ENCODE peak calls at places on chromosomes 12 and 14, in seven cellular contexts. S is GM23248, R is HepG2, Y is neural progenitor cell, V is HCT116, E is fibroblast of lung, J is A549. D is an unnamed sample.

GRCh38 chr12:7915911-7916403 is 20.0 kb downstream of the SLC2A3 start:
- DNase-seq in R (no peak), J (no peak), V (no peak), S (no peak), E (no peak), Y (no peak), D (no peak)

GRCh38 chr14:35385042-35385839 is 19.3 kb downstream of the NFKBIA start:
- DNase-seq in R (peak), J (peak), S (peak), V (no peak), Y (peak), E (peak), D (no peak)

GRCh38 chr12:84814664-84815245 is 97.8 kb downstream of the SLC6A15 start:
- DNase-seq in E (peak), J (no peak), V (no peak), Y (no peak), S (peak), R (no peak), D (no peak)

GRCh38 chr12:108468149-108468968 is 46.7 kb upstream of the FICD start:
- DNase-seq in R (peak), Y (peak), J (no peak), E (peak), V (no peak), S (peak), D (no peak)

GRCh38 chr12:109580684-109581333 is 7.2 kb downstream of the MVK start:
- DNase-seq in J (no peak), E (no peak), R (no peak), S (no peak), V (no peak), Y (no peak), D (no peak)

GRCh38 chr12:121190523-121191031 is 19.4 kb upstream of the P2RX4 start:
- DNase-seq in S (peak), Y (no peak), J (no peak), E (peak), V (no peak), R (no peak), D (peak)

GRCh38 chr14:35213869-35214387 is 78.3 kb upstream of the PSMA6 start:
- DNase-seq in J (peak), E (peak), R (peak), Y (no peak), S (peak), V (no peak), D (peak)

GRCh38 chr12:122081697-122082221 is 3.2 kb downstream of the MLXIP start:
- DNase-seq in R (no peak), Y (no peak), J (no peak), E (peak), V (no peak), S (peak), D (no peak)

GRCh38 chr12:58931518-58931917 is 11.2 kb upstream of the LRIG3 start:
- DNase-seq in Y (no peak), S (no peak), V (no peak), R (no peak), J (peak), E (no peak), D (no peak)

GRCh38 chr12:29039013-29039412 is 110.1 kb upstream of the FAR2 start:
- DNase-seq in R (no peak), S (peak), J (no peak), V (no peak), E (peak), Y (no peak), D (no peak)

GRCh38 chr14:70188608-70189540 is at the start of gene SLC8A3:
- DNase-seq in E (peak), J (peak), Y (peak), V (no peak), S (peak), R (no peak), D (no peak)

GRCh38 chr12:130958557-130959140 is 4.9 kb downstream of the ADGRD1 start:
- DNase-seq in V (no peak), S (no peak), E (no peak), J (no peak), Y (peak), R (no peak), D (no peak)

GRCh38 chr12:52649066-52649465 is 2.9 kb downstream of the KRT2 start:
- DNase-seq in V (no peak), Y (no peak), R (no peak), S (no peak), J (no peak), E (no peak), D (no peak)

GRCh38 chr12:113152835-113153814 is 3.6 kb downstream of the CFAP73 start:
- DNase-seq in V (peak), E (peak), Y (peak), R (peak), J (peak), S (peak), D (no peak)

GRCh38 chr12:3491938-3492867 is 1.2 kb downstream of the PRMT8 start:
- DNase-seq in E (peak), J (peak), R (peak), V (no peak), S (peak), Y (peak), D (peak)

GRCh38 chr14:104604461-104605449 is at the start of gene TMEM179:
- DNase-seq in V (no peak), E (no peak), R (peak), S (peak), Y (peak), J (no peak), D (no peak)

GRCh38 chr12:41277019-41277770 is 89.1 kb downstream of the PDZRN4 start:
- DNase-seq in R (peak), V (peak), S (peak), J (peak), Y (peak), E (peak), D (no peak)

GRCh38 chr14:94056579-94057308 is 24.3 kb downstream of the DDX24 start:
- DNase-seq in Y (no peak), E (no peak), J (no peak), R (no peak), V (no peak), S (peak), D (no peak)

GRCh38 chr12:70070494-70071007 is 172.7 kb upstream of the CNOT2 start:
- DNase-seq in J (no peak), S (peak), E (no peak), Y (no peak), V (no peak), R (no peak), D (no peak)

GRCh38 chr14:101399737-101400517 is 161.4 kb upstream of the DIO3 start:
- DNase-seq in Y (no peak), E (no peak), S (no peak), R (no peak), V (no peak), J (no peak), D (no peak)

GRCh38 chr14:91649930-91650329 is 82.0 kb downstream of the CATSPERB start:
- DNase-seq in S (peak), V (peak), R (peak), J (peak), E (peak), Y (peak), D (no peak)

GRCh38 chr14:29817767-29818166 is 109.9 kb downstream of the PRKD1 start:
- DNase-seq in V (no peak), Y (no peak), J (no peak), E (no peak), S (no peak), R (no peak), D (no peak)

GRCh38 chr14:89621791-89622638 is 205.0 kb upstream of the FOXN3 start:
- DNase-seq in S (no peak), E (no peak), R (peak), Y (no peak), V (no peak), J (no peak), D (no peak)

GRCh38 chr12:14410841-14411569 is 45.5 kb downstream of the ATF7IP start:
- DNase-seq in Y (no peak), S (peak), R (no peak), J (no peak), E (no peak), V (no peak), D (no peak)

GRCh38 chr12:25829192-25829591 is 129.3 kb upstream of the RASSF8 start:
- DNase-seq in S (peak), E (peak), Y (no peak), V (no peak), R (no peak), J (peak), D (no peak)

GRCh38 chr12:109542014-109542413 is 31.3 kb downstream of the MMAB start:
- DNase-seq in R (no peak), J (peak), S (peak), Y (no peak), E (peak), V (peak), D (no peak)

GRCh38 chr14:68548194-68549056 is 244.4 kb downstream of the ZFP36L1 start:
- DNase-seq in E (peak), S (peak), R (no peak), J (peak), V (peak), Y (peak), D (peak)

GRCh38 chr14:83816755-83817154 is 1713.2 kb upstream of the FLRT2 start:
- DNase-seq in Y (no peak), V (no peak), J (no peak), S (no peak), E (peak), R (no peak), D (no peak)

GRCh38 chr14:38941485-38941884 is 161.6 kb downstream of the SEC23A start:
- DNase-seq in R (peak), E (no peak), V (no peak), S (no peak), Y (no peak), J (peak), D (no peak)

GRCh38 chr12:51519755-51520154 is 71.3 kb upstream of the SCN8A start:
- DNase-seq in R (no peak), Y (no peak), V (no peak), E (no peak), J (no peak), S (no peak), D (no peak)

GRCh38 chr14:96126339-96126770 is 78.3 kb upstream of the BDKRB2 start:
- DNase-seq in J (no peak), V (no peak), S (no peak), Y (no peak), E (no peak), R (no peak), D (no peak)

GRCh38 chr14:31253746-31254471 is 46.3 kb upstream of the HECTD1 start:
- DNase-seq in V (no peak), R (no peak), S (no peak), E (no peak), Y (no peak), J (no peak), D (no peak)

GRCh38 chr14:98171654-98172053 is 1100.3 kb downstream of the BCL11B start:
- DNase-seq in V (no peak), R (no peak), S (no peak), E (no peak), J (no peak), Y (no peak), D (no peak)

GRCh38 chr14:76784881-76785280 is 23.6 kb downstream of the VASH1 start:
- DNase-seq in J (peak), Y (peak), E (peak), R (peak), V (peak), S (peak), D (no peak)

GRCh38 chr12:121110211-121110940 is 22.3 kb upstream of the P2RX7 start:
- DNase-seq in J (peak), E (peak), V (peak), R (peak), S (peak), Y (peak), D (no peak)

GRCh38 chr14:92105073-92105844 is 1.1 kb downstream of the ATXN3 start:
- DNase-seq in R (no peak), J (no peak), E (peak), Y (no peak), V (no peak), S (no peak), D (no peak)

GRCh38 chr12:15599266-15600037 is 189.7 kb downstream of the EPS8 start:
- DNase-seq in R (no peak), E (peak), S (peak), V (no peak), J (peak), Y (no peak), D (no peak)

GRCh38 chr14:77018785-77019184 is 9.7 kb downstream of the IRF2BPL start:
- DNase-seq in R (no peak), Y (no peak), V (no peak), E (no peak), J (no peak), S (peak), D (no peak)

GRCh38 chr12:119691202-119691846 is 23.4 kb downstream of the PRKAB1 start:
- DNase-seq in R (peak), V (no peak), J (no peak), E (no peak), S (no peak), Y (no peak), D (no peak)

GRCh38 chr12:119693511-119693910 is 25.6 kb downstream of the PRKAB1 start:
- DNase-seq in V (no peak), R (no peak), J (no peak), S (no peak), E (no peak), Y (no peak), D (no peak)

GRCh38 chr12:119692410-119692809 is 24.5 kb downstream of the PRKAB1 start:
- DNase-seq in V (no peak), E (peak), R (no peak), Y (no peak), J (no peak), S (no peak), D (no peak)

GRCh38 chr12:119694111-119694510 is 26.2 kb downstream of the PRKAB1 start:
- DNase-seq in V (no peak), Y (no peak), J (no peak), R (no peak), E (no peak), S (no peak), D (no peak)

DNA sequence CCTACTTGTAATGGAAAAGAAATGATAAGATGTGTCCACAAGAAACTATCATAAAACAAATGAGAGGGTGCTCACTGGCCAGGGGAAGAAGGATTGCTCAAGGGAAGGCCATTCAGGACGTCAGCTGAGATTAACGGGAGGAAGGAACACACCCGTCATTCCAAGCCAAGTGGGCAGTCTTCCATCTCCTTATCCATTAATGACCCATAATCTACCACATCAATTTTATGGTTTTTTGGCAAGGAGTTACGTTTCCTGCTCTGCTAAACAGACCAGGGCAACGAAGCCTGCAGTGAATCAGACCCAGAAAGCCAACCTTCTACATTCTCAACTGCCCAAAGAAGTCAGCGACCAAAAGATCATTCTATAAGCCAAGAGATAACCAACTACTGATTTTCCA is 25.1 kb downstream of the PRKAB1 start:
- DNase-seq in E (peak), R (no peak), Y (no peak), J (no peak), V (no peak), S (peak), D (no peak)
- H3K4me2 ChIP-seq in E (peak), R (no peak), Y (no peak), J (no peak), V (no peak), S (peak), D (no peak)

GRCh38 chr14:57392830-57393229 is 2.4 kb downstream of the NAA30 start:
- DNase-seq in V (no peak), R (no peak), E (no peak), Y (no peak), J (no peak), S (no peak), D (no peak)
- H3K4me2 ChIP-seq in V (no peak), R (peak), E (peak), Y (peak), J (peak), S (peak), D (peak)

GRCh38 chr12:132435486-132436187 is 54.3 kb upstream of the FBRSL1 start:
- DNase-seq in Y (no peak), V (no peak), S (no peak), J (no peak), R (no peak), E (no peak), D (no peak)
- H3K4me2 ChIP-seq in Y (no peak), V (no peak), S (no peak), J (no peak), R (peak), E (no peak), D (no peak)

GRCh38 chr12:100753837-100754236 is 40.7 kb upstream of the ANO4 start:
- DNase-seq in Y (no peak), E (no peak), R (no peak), V (no peak), J (no peak), S (peak), D (peak)
- H3K4me2 ChIP-seq in Y (no peak), E (no peak), R (no peak), V (no peak), J (no peak), S (no peak), D (peak)

GRCh38 chr12:32049956-32050355 is 56.7 kb upstream of the BICD1 start:
- DNase-seq in Y (no peak), R (no peak), S (no peak), E (peak), J (peak), V (no peak), D (no peak)

GRCh38 chr12:32052300-32052691 is 54.4 kb upstream of the BICD1 start:
- DNase-seq in J (no peak), S (no peak), V (no peak), R (no peak), Y (no peak), E (no peak), D (no peak)

GRCh38 chr12:32048791-32049190 is 57.9 kb upstream of the BICD1 start:
- DNase-seq in S (no peak), E (no peak), Y (no peak), J (no peak), R (no peak), V (no peak), D (no peak)

GRCh38 chr12:32051511-32052299 is 54.9 kb upstream of the BICD1 start:
- DNase-seq in V (peak), Y (no peak), E (peak), J (peak), R (no peak), S (peak), D (peak)

GRCh38 chr12:32053881-32054624 is 52.6 kb upstream of the BICD1 start:
- DNase-seq in S (peak), R (peak), V (no peak), Y (no peak), J (peak), E (no peak), D (peak)
- H3K4me2 ChIP-seq in S (no peak), R (peak), V (no peak), Y (no peak), J (peak), E (no peak), D (no peak)

GRCh38 chr12:68815928-68816800 is 8.2 kb downstream of the MDM2 start:
- DNase-seq in S (no peak), E (no peak), J (no peak), V (no peak), Y (no peak), R (no peak), D (no peak)

GRCh38 chr12:68813242-68813593 is 5.2 kb downstream of the MDM2 start:
- DNase-seq in S (no peak), Y (no peak), R (no peak), V (no peak), J (no peak), E (no peak), D (no peak)

GRCh38 chr12:68812553-68813241 is 4.7 kb downstream of the MDM2 start:
- DNase-seq in S (no peak), J (no peak), E (no peak), R (no peak), Y (no peak), V (no peak), D (no peak)

GRCh38 chr12:68815232-68815927 is 7.4 kb downstream of the MDM2 start:
- DNase-seq in V (no peak), S (no peak), E (no peak), J (no peak), R (no peak), Y (no peak), D (no peak)

DNA sequence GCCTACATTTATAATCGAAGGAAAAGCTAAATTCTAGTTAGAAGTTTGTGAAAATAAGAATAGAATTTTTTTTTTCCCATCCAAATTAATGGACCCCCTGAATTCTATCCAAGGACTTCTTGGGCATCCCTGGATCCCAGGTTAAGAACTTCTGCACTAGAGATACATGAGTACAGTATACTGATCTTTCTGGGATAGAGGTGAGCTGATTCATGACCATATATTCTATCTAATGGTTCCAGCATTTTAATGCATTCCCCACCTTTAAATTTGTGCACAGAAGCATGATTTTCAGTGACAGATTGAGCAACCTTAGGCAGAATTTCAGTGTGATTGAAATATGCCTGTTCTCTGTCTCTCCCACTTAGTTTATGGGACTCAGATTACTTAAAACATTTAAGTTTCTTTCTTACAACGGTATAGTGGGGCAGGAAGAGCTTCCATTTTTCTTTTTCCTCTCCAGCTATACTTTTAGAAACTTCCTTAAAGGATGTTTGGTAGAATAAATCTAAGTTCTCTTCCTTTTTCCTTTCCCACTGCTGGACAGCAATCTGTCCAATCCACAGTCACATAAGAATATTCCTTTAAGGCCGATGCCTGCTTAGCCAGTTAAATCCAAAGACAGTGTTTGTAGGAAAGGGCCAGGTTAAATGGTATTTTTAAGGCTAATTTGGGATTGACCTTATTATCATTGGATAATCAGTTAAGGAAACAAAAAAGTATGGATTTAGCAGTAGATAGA is 6.7 kb downstream of the MDM2 start:
- DNase-seq in E (no peak), V (no peak), R (no peak), S (no peak), J (no peak), Y (no peak), D (no peak)
- H3K4me2 ChIP-seq in E (no peak), V (no peak), R (peak), S (no peak), J (peak), Y (no peak), D (no peak)

DNA sequence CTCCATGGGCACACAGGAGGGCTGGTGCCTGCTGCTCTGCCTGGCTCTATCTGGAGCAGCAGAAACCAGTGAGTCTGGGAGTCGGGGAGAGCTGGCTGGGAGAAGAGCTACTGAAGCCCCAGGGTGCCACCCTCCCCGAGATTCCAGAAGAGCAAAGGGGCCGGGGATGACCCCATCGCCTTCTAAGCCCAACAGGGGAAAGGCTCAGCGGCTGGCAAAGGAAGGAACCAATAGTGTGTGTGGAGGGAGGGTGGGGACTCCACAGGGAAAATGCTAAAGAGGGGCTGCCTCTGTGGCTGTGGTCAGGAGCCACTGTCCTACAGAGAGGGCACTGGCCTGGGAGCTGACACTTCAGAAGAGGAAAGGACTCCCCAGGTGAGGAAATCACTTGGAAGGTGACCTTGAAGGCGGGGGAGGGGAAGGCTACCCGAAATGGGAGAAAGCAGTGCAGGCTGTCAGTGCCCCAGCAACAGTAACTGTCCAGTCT is 446 bp downstream of the TAPBPL start:
- DNase-seq in Y (peak), E (no peak), R (no peak), J (no peak), S (peak), V (no peak), D (no peak)
- H3K4me2 ChIP-seq in Y (peak), E (peak), R (peak), J (peak), S (peak), V (peak), D (peak)

GRCh38 chr14:61387076-61387475 is 65.7 kb downstream of the PRKCH start:
- DNase-seq in R (no peak), E (no peak), J (no peak), S (no peak), V (no peak), Y (no peak), D (no peak)
- H3K4me2 ChIP-seq in R (no peak), E (no peak), J (no peak), S (no peak), V (no peak), Y (no peak), D (no peak)